ENCODE peak calls at places on chromosomes 1 and 21, in six cellular contexts. One of them, this sample, is unnamed.

GRCh38 chr1:1941868-1942752 is 23.0 kb upstream of the TMEM52 start:
- DNase-seq in IMR-90: no peak
- DNase-seq in trophoblast cell: no peak
- DNase-seq in mesenchymal stem cell: no peak
- DNase-seq in neuronal stem cell: no peak
- DNase-seq in H1: no peak
- DNase-seq in this sample: no peak

GRCh38 chr1:67711150-67711849 is 26.3 kb downstream of the GADD45A start:
- DNase-seq in IMR-90: no peak
- DNase-seq in trophoblast cell: no peak
- DNase-seq in mesenchymal stem cell: no peak
- DNase-seq in neuronal stem cell: no peak
- DNase-seq in H1: no peak
- DNase-seq in this sample: no peak

GRCh38 chr1:5156416-5156815 is 502.0 kb downstream of the AJAP1 start:
- DNase-seq in IMR-90: no peak
- DNase-seq in trophoblast cell: no peak
- DNase-seq in mesenchymal stem cell: no peak
- DNase-seq in neuronal stem cell: no peak
- DNase-seq in H1: no peak
- DNase-seq in this sample: no peak

GRCh38 chr1:31877544-31877943 is 60.6 kb downstream of the PTP4A2 start:
- DNase-seq in IMR-90: no peak
- DNase-seq in trophoblast cell: no peak
- DNase-seq in mesenchymal stem cell: no peak
- DNase-seq in neuronal stem cell: no peak
- DNase-seq in H1: no peak
- DNase-seq in this sample: no peak

GRCh38 chr21:44086636-44087425 is 20.4 kb upstream of the PWP2 start:
- DNase-seq in IMR-90: no peak
- DNase-seq in trophoblast cell: no peak
- DNase-seq in mesenchymal stem cell: no peak
- DNase-seq in neuronal stem cell: no peak
- DNase-seq in H1: peak; percentile 40
- DNase-seq in this sample: no peak

GRCh38 chr1:1599030-1599916 is 662 bp downstream of the FNDC10 start:
- DNase-seq in IMR-90: peak; percentile 37
- DNase-seq in trophoblast cell: no peak
- DNase-seq in mesenchymal stem cell: peak; percentile 40
- DNase-seq in neuronal stem cell: peak; percentile 44
- DNase-seq in H1: peak; percentile 82
- DNase-seq in this sample: peak; percentile 70

GRCh38 chr1:147292012-147292411 is 49.5 kb downstream of the CHD1L start:
- DNase-seq in IMR-90: peak; percentile 93
- DNase-seq in trophoblast cell: peak; percentile 17
- DNase-seq in mesenchymal stem cell: peak; percentile 86
- DNase-seq in neuronal stem cell: no peak
- DNase-seq in H1: no peak
- DNase-seq in this sample: no peak

GRCh38 chr1:201350361-201350725 is 27.1 kb downstream of the TNNT2 start:
- DNase-seq in IMR-90: no peak
- DNase-seq in trophoblast cell: no peak
- DNase-seq in mesenchymal stem cell: no peak
- DNase-seq in neuronal stem cell: no peak
- DNase-seq in H1: no peak
- DNase-seq in this sample: no peak

GRCh38 chr21:31442339-31442738 is 98.3 kb upstream of the TIAM1 start:
- DNase-seq in IMR-90: no peak
- DNase-seq in trophoblast cell: peak; percentile 91
- DNase-seq in mesenchymal stem cell: no peak
- DNase-seq in neuronal stem cell: no peak
- DNase-seq in H1: no peak
- DNase-seq in this sample: no peak

GRCh38 chr21:40736145-40736544 is 110.8 kb downstream of the DSCAM start:
- DNase-seq in IMR-90: no peak
- DNase-seq in trophoblast cell: no peak
- DNase-seq in mesenchymal stem cell: no peak
- DNase-seq in neuronal stem cell: no peak
- DNase-seq in H1: no peak
- DNase-seq in this sample: no peak

GRCh38 chr21:41325138-41325537 is 8.5 kb downstream of the FAM3B start:
- DNase-seq in IMR-90: no peak
- DNase-seq in trophoblast cell: no peak
- DNase-seq in mesenchymal stem cell: no peak
- DNase-seq in neuronal stem cell: no peak
- DNase-seq in H1: no peak
- DNase-seq in this sample: no peak

GRCh38 chr1:78210167-78210566 is 164.4 kb downstream of the GIPC2 start:
- DNase-seq in IMR-90: peak; percentile 65
- DNase-seq in trophoblast cell: no peak
- DNase-seq in mesenchymal stem cell: no peak
- DNase-seq in neuronal stem cell: no peak
- DNase-seq in H1: no peak
- DNase-seq in this sample: no peak

GRCh38 chr1:36298640-36299039 is 7.5 kb upstream of the SH3D21 start:
- DNase-seq in IMR-90: no peak
- DNase-seq in trophoblast cell: no peak
- DNase-seq in mesenchymal stem cell: no peak
- DNase-seq in neuronal stem cell: no peak
- DNase-seq in H1: no peak
- DNase-seq in this sample: no peak
- H4K91ac ChIP-seq in IMR-90: no peak overlapping the region
- H4K91ac ChIP-seq in trophoblast cell: no peak overlapping the region
- H4K91ac ChIP-seq in mesenchymal stem cell: no peak overlapping the region
- H4K91ac ChIP-seq in neuronal stem cell: no peak overlapping the region
- H4K91ac ChIP-seq in H1: no peak overlapping the region
- H4K91ac ChIP-seq in this sample: no peak overlapping the region

GRCh38 chr1:240254006-240254405 is 162.3 kb downstream of the FMN2 start:
- DNase-seq in IMR-90: no peak
- DNase-seq in trophoblast cell: no peak
- DNase-seq in mesenchymal stem cell: no peak
- DNase-seq in neuronal stem cell: no peak
- DNase-seq in H1: no peak
- DNase-seq in this sample: peak; percentile 34
- H3K14ac ChIP-seq in IMR-90: no peak overlapping the region
- H3K14ac ChIP-seq in trophoblast cell: no peak overlapping the region
- H3K14ac ChIP-seq in mesenchymal stem cell: no peak overlapping the region
- H3K14ac ChIP-seq in neuronal stem cell: peak overlapping the region; percentile 38
- H3K14ac ChIP-seq in H1: no peak overlapping the region
- H3K14ac ChIP-seq in this sample: no peak overlapping the region

DNA sequence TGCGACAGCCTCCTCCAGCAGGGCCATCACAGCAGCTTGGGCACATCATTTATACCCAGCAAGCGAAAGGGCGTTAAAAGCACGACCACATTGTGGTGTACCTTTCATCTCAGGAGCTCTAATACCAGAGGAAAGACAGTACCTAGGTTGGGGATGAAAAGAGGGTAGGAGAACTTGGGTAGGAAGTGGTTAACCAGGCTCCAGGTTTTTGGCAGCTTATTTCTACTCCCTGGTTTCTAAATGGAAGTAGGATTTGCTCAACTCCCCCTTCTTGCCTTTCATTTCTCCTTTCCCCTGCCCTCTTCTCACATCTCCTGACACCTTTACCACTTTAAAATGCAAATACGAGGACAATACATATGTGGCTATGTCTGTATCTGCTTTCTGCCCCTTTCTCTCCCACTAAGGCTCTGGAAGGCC is 30.2 kb downstream of the FAM177B start:
- DNase-seq in IMR-90: no peak
- DNase-seq in trophoblast cell: no peak
- DNase-seq in mesenchymal stem cell: no peak
- DNase-seq in neuronal stem cell: no peak
- DNase-seq in H1: no peak
- DNase-seq in this sample: no peak
- H3K4me2 ChIP-seq in IMR-90: no peak overlapping the region
- H3K4me2 ChIP-seq in trophoblast cell: no peak overlapping the region
- H3K4me2 ChIP-seq in mesenchymal stem cell: no peak overlapping the region
- H3K4me2 ChIP-seq in neuronal stem cell: no peak overlapping the region
- H3K4me2 ChIP-seq in H1: no peak overlapping the region
- H3K4me2 ChIP-seq in this sample: no peak overlapping the region

GRCh38 chr1:172536256-172536655 is 3.3 kb downstream of the SUCO start:
- DNase-seq in IMR-90: no peak
- DNase-seq in trophoblast cell: no peak
- DNase-seq in mesenchymal stem cell: no peak
- DNase-seq in neuronal stem cell: no peak
- DNase-seq in H1: no peak
- DNase-seq in this sample: no peak

GRCh38 chr1:172537827-172538391 is 5.0 kb downstream of the SUCO start:
- DNase-seq in IMR-90: no peak
- DNase-seq in trophoblast cell: no peak
- DNase-seq in mesenchymal stem cell: no peak
- DNase-seq in neuronal stem cell: peak; percentile 17
- DNase-seq in H1: no peak
- DNase-seq in this sample: peak; percentile 32

GRCh38 chr1:172544481-172545104 is 11.6 kb downstream of the SUCO start:
- DNase-seq in IMR-90: no peak
- DNase-seq in trophoblast cell: no peak
- DNase-seq in mesenchymal stem cell: no peak
- DNase-seq in neuronal stem cell: no peak
- DNase-seq in H1: no peak
- DNase-seq in this sample: no peak

GRCh38 chr1:172537366-172537765 is 4.4 kb downstream of the SUCO start:
- DNase-seq in IMR-90: peak; percentile 29
- DNase-seq in trophoblast cell: no peak
- DNase-seq in mesenchymal stem cell: no peak
- DNase-seq in neuronal stem cell: no peak
- DNase-seq in H1: no peak
- DNase-seq in this sample: no peak

GRCh38 chr1:172540635-172541034 is 7.7 kb downstream of the SUCO start:
- DNase-seq in IMR-90: no peak
- DNase-seq in trophoblast cell: no peak
- DNase-seq in mesenchymal stem cell: no peak
- DNase-seq in neuronal stem cell: no peak
- DNase-seq in H1: no peak
- DNase-seq in this sample: no peak
- H4K91ac ChIP-seq in IMR-90: no peak overlapping the region
- H4K91ac ChIP-seq in trophoblast cell: no peak overlapping the region
- H4K91ac ChIP-seq in mesenchymal stem cell: no peak overlapping the region
- H4K91ac ChIP-seq in neuronal stem cell: no peak overlapping the region
- H4K91ac ChIP-seq in H1: no peak overlapping the region
- H4K91ac ChIP-seq in this sample: no peak overlapping the region

GRCh38 chr1:169133801-169134558 is 27.5 kb downstream of the ATP1B1 start:
- DNase-seq in IMR-90: no peak
- DNase-seq in trophoblast cell: no peak
- DNase-seq in mesenchymal stem cell: peak; percentile 27
- DNase-seq in neuronal stem cell: no peak
- DNase-seq in H1: no peak
- DNase-seq in this sample: no peak

GRCh38 chr1:169130683-169131082 is 24.2 kb downstream of the ATP1B1 start:
- DNase-seq in IMR-90: no peak
- DNase-seq in trophoblast cell: no peak
- DNase-seq in mesenchymal stem cell: no peak
- DNase-seq in neuronal stem cell: no peak
- DNase-seq in H1: no peak
- DNase-seq in this sample: no peak

GRCh38 chr1:169129109-169129789 is 22.8 kb downstream of the ATP1B1 start:
- DNase-seq in IMR-90: no peak
- DNase-seq in trophoblast cell: no peak
- DNase-seq in mesenchymal stem cell: no peak
- DNase-seq in neuronal stem cell: no peak
- DNase-seq in H1: no peak
- DNase-seq in this sample: no peak

GRCh38 chr1:169133228-169133576 is 26.7 kb downstream of the ATP1B1 start:
- DNase-seq in IMR-90: no peak
- DNase-seq in trophoblast cell: no peak
- DNase-seq in mesenchymal stem cell: peak; percentile 8
- DNase-seq in neuronal stem cell: no peak
- DNase-seq in H1: no peak
- DNase-seq in this sample: no peak

GRCh38 chr1:169132512-169133227 is 26.2 kb downstream of the ATP1B1 start:
- DNase-seq in IMR-90: no peak
- DNase-seq in trophoblast cell: no peak
- DNase-seq in mesenchymal stem cell: no peak
- DNase-seq in neuronal stem cell: no peak
- DNase-seq in H1: no peak
- DNase-seq in this sample: no peak
- H3K14ac ChIP-seq in IMR-90: no peak overlapping the region
- H3K14ac ChIP-seq in trophoblast cell: no peak overlapping the region
- H3K14ac ChIP-seq in mesenchymal stem cell: no peak overlapping the region
- H3K14ac ChIP-seq in neuronal stem cell: no peak overlapping the region
- H3K14ac ChIP-seq in H1: no peak overlapping the region
- H3K14ac ChIP-seq in this sample: no peak overlapping the region

GRCh38 chr1:159867322-159868064 is 5.0 kb upstream of the VSIG8 start:
- DNase-seq in IMR-90: no peak
- DNase-seq in trophoblast cell: no peak
- DNase-seq in mesenchymal stem cell: peak; percentile 41
- DNase-seq in neuronal stem cell: no peak
- DNase-seq in H1: no peak
- DNase-seq in this sample: peak; percentile 69

GRCh38 chr1:159869173-159869572 is 6.7 kb upstream of the VSIG8 start:
- DNase-seq in IMR-90: peak; percentile 86
- DNase-seq in trophoblast cell: peak; percentile 94
- DNase-seq in mesenchymal stem cell: peak; percentile 68
- DNase-seq in neuronal stem cell: no peak
- DNase-seq in H1: no peak
- DNase-seq in this sample: no peak

GRCh38 chr1:159869607-159870006 is 7.2 kb upstream of the VSIG8 start:
- DNase-seq in IMR-90: no peak
- DNase-seq in trophoblast cell: no peak
- DNase-seq in mesenchymal stem cell: no peak
- DNase-seq in neuronal stem cell: no peak
- DNase-seq in H1: no peak
- DNase-seq in this sample: no peak

GRCh38 chr1:159866905-159867304 is 4.4 kb upstream of the VSIG8 start:
- DNase-seq in IMR-90: no peak
- DNase-seq in trophoblast cell: no peak
- DNase-seq in mesenchymal stem cell: no peak
- DNase-seq in neuronal stem cell: no peak
- DNase-seq in H1: no peak
- DNase-seq in this sample: no peak

DNA sequence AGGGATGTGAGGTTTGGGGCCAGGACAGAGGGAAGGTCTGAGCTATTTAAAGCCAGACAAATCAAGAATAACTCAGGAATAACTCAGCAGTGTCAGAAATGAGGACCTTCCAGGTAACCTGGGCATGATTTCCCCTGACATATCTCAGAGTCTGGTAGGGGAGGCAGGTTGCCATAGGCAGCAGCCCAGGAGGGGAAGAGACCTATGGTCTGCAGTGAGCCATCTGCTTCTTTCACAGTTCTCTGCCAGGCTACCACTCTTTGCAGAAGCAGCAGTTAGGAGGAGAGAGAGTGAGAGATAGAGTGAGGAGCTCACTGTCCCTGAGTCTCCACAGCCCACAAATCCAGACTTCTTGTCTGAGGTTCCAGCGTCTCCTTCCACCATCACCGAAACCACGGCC is 6.3 kb upstream of the VSIG8 start:
- DNase-seq in IMR-90: no peak
- DNase-seq in trophoblast cell: no peak
- DNase-seq in mesenchymal stem cell: no peak
- DNase-seq in neuronal stem cell: no peak
- DNase-seq in H1: no peak
- DNase-seq in this sample: no peak
- H3K4me2 ChIP-seq in IMR-90: no peak overlapping the region
- H3K4me2 ChIP-seq in trophoblast cell: no peak overlapping the region
- H3K4me2 ChIP-seq in mesenchymal stem cell: no peak overlapping the region
- H3K4me2 ChIP-seq in neuronal stem cell: no peak overlapping the region
- H3K4me2 ChIP-seq in H1: no peak overlapping the region
- H3K4me2 ChIP-seq in this sample: no peak overlapping the region